ENCODE peak calls at places on chromosomes 11 and 22, in four cellular contexts. A, L, B and G are unnamed samples.

GRCh38 chr11:123429336-123429735 is 733 bp upstream of the GRAMD1B start:
- DNase-seq in B (no peak), L (peak), A (no peak), G (no peak)

GRCh38 chr11:102733232-102733875 is 8.6 kb upstream of the MMP8 start:
- DNase-seq in L (peak), B (peak), A (no peak), G (peak)

GRCh38 chr11:86511086-86511551 is 136.4 kb downstream of the CCDC81 start:
- DNase-seq in L (no peak), A (no peak), B (peak), G (no peak)

GRCh38 chr11:115920087-115920461 is 415.9 kb upstream of the CADM1 start:
- DNase-seq in B (peak), A (no peak), L (no peak), G (no peak)

GRCh38 chr11:128470081-128470480 is 117.3 kb downstream of the ETS1 start:
- DNase-seq in B (no peak), A (no peak), L (no peak), G (no peak)

GRCh38 chr11:123510579-123510905 is 80.5 kb downstream of the GRAMD1B start:
- DNase-seq in A (no peak), B (no peak), L (no peak), G (no peak)

GRCh38 chr11:72719144-72719543 is 33.1 kb downstream of the ARAP1 start:
- DNase-seq in L (peak), B (peak), A (no peak), G (no peak)

GRCh38 chr11:27161071-27161470 is 120.5 kb downstream of the BBOX1 start:
- DNase-seq in A (no peak), B (peak), L (no peak), G (no peak)

GRCh38 chr11:45852712-45853101 is 5.4 kb downstream of the CRY2 start:
- DNase-seq in A (no peak), B (no peak), L (no peak), G (no peak)

GRCh38 chr11:108873938-108874337 is 209.1 kb downstream of the DDX10 start:
- DNase-seq in L (no peak), B (no peak), A (no peak), G (no peak)

GRCh38 chr11:133153031-133153430 is 379.3 kb downstream of the OPCML start:
- DNase-seq in L (no peak), B (no peak), A (no peak), G (no peak)

GRCh38 chr22:48906177-48906835 is 921.4 kb downstream of the BRD1 start:
- DNase-seq in B (no peak), L (no peak), A (no peak), G (no peak)

GRCh38 chr22:22728382-22728781 is 84.0 kb downstream of the GGTLC2 start:
- DNase-seq in A (no peak), L (no peak), B (no peak), G (no peak)

GRCh38 chr22:23520875-23521441 is 59.1 kb downstream of the IGLL1 start:
- DNase-seq in B (peak), L (no peak), A (no peak), G (no peak)

GRCh38 chr11:10413268-10413667 is 41.8 kb upstream of the AMPD3 start:
- DNase-seq in L (no peak), A (no peak), B (peak), G (no peak)

GRCh38 chr11:114416441-114416928 is 16.0 kb downstream of the RBM7 start:
- DNase-seq in B (peak), A (no peak), L (no peak), G (no peak)

GRCh38 chr11:86678823-86679222 is 6.4 kb upstream of the ME3 start:
- DNase-seq in B (no peak), L (no peak), A (no peak), G (no peak)

GRCh38 chr11:65412271-65413076 is 10.1 kb upstream of the NEAT1 start:
- DNase-seq in L (no peak), A (no peak), B (no peak), G (peak)

GRCh38 chr11:66002648-66003225 is 434 bp downstream of the BANF1 start:
- DNase-seq in B (peak), A (no peak), L (peak), G (peak)

GRCh38 chr11:72812604-72812967 is 1.6 kb upstream of the ATG16L2 start:
- DNase-seq in A (no peak), B (peak), L (peak), G (no peak)

GRCh38 chr11:121479355-121479754 is 26.6 kb upstream of the SORL1-AS1 start:
- DNase-seq in A (no peak), B (no peak), L (no peak), G (no peak)
- H3K27ac ChIP-seq in A (no peak), B (no peak), L (no peak), G (no peak)

GRCh38 chr11:106403751-106404150 is 326.3 kb downstream of the AASDHPPT start:
- DNase-seq in L (no peak), A (no peak), B (no peak), G (no peak)
- H3K27ac ChIP-seq in L (no peak), A (no peak), B (no peak), G (no peak)

GRCh38 chr22:39013923-39014722 is at the start of gene APOBEC3C:
- DNase-seq in B (peak), A (peak), L (peak), G (no peak)

GRCh38 chr22:39016592-39016991 is 2.5 kb downstream of the APOBEC3C start:
- DNase-seq in A (no peak), B (no peak), L (no peak), G (no peak)

GRCh38 chr22:39017596-39018365 is 3.1 kb upstream of the APOBEC3D start:
- DNase-seq in L (no peak), A (no peak), B (no peak), G (no peak)

GRCh38 chr22:39010946-39011625 is 3.0 kb upstream of the APOBEC3C start:
- DNase-seq in B (no peak), L (no peak), A (no peak), G (no peak)

DNA sequence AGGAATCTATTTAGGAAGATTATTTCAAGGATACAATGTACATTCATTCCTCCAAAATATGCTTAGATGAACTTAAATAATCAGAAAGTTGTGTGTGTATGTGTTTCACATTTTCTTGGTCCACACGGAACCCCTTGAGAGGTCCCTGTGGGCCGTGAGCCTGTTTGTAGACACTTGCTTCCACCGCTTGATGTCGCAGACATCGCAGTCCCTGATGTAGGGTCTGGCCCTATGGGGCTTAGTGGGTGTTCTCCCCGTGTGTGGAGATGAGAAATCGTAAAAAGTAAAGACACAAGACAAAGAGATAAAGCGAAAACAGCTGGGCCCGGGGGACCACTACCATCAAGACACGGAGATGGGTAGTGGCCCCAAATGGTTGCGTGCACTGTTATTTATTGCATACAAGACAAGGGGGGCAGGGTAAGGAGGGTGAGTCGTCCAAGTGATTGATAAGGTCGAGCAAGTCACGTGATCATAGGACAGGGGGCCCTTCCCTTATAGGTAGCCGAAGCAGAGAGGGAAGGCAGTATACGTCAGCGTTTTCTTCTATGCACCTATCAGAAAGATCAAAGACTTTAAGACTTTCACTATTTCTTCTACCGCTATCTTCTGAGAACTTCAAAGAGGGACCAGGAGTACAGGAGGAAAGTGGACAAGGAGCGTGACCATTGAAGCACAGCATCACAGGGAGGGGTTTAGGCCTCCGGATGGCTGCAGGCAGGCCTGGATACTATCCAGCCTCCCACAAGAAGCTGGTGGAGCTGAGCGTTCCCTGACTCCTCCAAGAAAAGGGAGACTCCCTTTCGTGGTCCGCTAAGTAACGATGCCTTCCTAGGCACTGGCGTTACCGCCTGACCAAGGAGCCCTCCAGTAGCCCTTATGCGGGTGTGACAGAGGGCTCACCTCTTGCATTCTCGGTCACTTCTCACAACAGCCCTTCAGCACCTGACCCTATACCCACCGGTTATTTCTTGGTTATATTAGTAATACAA is 1.2 kb upstream of the APOBEC3C start:
- DNase-seq in L (no peak), B (no peak), A (no peak), G (no peak)
- H3K27ac ChIP-seq in L (no peak), B (no peak), A (no peak), G (no peak)

DNA sequence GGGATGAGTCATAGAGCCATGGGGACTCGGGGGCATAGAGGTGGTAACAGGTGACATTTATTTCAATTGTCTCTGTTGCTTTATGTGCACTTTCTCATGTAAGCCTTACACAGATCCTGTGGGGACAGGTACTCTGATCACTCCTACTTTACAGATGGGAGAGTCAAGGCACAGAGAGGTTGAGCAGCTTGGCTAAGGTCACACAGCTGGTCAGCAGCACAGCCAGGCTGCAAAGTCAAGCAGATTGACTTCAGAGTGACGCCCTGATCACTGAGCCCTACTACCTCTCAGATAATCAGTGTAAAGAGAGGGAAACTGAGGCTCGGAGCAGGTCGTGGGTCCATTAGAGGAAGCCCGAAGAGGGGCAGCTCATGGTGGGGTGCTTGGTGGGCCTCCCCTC is 3.5 kb downstream of the TMPRSS6 start:
- DNase-seq in L (no peak), A (no peak), B (no peak), G (no peak)
- H3K27ac ChIP-seq in L (no peak), A (no peak), B (no peak), G (no peak)

DNA sequence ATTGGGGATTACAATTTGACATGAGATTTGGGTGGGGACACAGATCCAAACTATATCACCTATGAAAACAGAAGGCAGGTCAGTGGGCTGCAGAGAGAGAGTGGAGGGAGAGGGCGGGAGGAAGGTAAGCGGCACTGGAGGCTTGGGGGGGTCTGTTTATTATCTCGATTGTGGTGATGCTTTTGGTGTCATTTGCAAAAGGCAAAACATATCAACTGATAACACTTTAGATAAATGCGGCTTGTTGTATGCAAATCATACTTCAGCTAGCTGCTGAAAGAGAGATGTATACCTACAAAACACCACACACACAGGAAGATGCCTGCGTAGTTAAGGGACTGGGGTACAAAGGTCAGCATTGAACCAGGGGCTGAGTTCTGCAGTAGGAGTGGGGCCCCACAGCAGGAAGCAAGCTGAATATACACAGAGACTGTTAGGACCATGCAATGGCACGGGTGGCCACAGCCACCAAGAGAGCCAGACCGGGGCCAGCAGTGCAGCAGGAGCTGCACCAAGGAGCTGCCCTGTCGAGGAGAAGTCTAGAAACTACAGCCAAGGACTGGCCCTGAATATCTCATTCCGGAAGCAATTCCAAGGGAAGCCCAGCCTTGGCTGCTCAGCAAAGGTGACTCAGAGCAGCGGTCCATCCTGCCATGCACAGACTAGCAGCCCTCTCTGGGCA is 23.8 kb upstream of the TOLLIP start:
- DNase-seq in L (no peak), B (no peak), A (no peak), G (no peak)
- H3K27ac ChIP-seq in L (no peak), B (no peak), A (no peak), G (no peak)

DNA sequence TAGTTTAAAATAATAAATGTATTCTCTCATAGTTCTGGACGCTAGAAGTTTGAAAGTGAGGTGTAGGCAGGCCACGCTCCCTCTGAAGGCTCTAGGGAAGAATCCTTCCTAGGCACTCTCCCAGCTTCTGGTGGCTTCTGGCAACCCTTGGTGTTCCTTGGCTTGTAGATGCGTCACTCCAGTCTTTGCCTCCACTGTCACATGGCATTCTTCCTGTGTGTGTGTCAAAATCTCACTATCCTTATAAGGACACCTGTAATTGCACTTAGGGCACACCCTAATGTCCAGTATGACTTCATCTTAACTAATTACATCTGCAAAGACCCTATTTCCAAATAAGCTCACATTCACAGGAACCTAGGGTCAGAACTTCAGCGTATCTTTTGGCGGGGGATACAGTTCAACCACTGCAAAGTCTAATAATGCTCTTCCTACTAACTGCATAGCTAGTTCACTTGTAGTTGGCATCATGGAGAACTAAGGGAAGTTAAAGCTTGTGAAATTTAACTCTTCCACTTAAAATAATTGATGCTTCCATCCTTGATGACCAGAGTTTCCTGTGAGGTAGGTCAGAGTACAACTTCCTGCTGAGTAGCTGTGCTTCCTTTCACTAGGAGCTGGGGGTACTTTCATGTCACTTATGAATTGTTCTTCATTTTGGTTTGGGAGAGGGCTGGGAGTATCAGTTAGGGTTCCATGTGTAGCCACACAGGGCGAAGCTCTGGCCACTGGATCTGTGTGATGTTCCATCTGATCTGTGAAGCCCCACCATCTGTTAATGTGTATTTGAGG is 10.4 kb downstream of the YWHAH start:
- DNase-seq in L (no peak), A (no peak), B (peak), G (no peak)
- H3K27ac ChIP-seq in L (no peak), A (peak), B (no peak), G (no peak)

DNA sequence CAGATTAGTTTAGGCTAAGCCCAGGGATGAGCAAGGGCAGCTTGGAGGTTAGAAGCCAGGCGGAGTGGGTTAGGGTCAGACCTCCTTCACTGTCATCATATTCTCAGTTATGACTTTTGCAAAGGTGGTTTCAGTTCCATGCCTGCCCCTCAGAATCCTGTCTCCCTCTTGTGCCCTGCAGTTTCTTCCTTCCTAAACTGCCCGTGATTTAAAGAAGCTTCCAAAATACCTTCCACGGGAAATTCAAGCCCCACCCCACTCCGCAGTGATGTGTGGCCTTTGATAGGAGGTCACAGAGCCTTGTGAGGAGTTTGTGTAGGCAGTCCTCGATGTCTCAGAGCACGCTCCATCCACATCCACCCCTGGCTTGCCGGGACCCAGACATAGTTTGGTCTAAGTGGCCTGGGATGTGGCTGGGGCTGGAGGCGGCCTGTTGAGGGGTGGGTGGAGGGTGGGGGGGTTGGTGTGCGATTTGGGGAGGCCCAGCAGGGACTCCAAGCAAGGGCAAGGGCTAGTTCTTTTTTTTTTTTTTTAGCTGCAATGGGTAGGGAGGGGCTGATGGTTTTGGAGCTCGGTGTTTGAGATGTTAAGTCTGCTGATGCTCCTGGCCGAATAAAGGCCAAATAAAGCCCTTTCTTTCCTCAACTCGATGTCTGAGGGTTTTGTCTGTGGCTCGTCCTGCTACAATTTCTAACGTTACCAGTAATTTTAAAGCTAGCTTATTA is 1.6 kb upstream of the IFITM1 start:
- DNase-seq in B (no peak), L (no peak), A (no peak), G (peak)
- H3K27ac ChIP-seq in B (peak), L (peak), A (no peak), G (no peak)

GRCh38 chr11:44778200-44779100 is 51.7 kb downstream of the TSPAN18 start:
- DNase-seq in A (no peak), L (peak), B (no peak), G (no peak)

GRCh38 chr11:44777537-44778199 is 50.9 kb downstream of the TSPAN18 start:
- DNase-seq in B (no peak), L (peak), A (no peak), G (no peak)

GRCh38 chr11:44775366-44776356 is 48.9 kb downstream of the TSPAN18 start:
- DNase-seq in L (peak), A (no peak), B (peak), G (no peak)

GRCh38 chr11:44774736-44775135 is 48.0 kb downstream of the TSPAN18 start:
- DNase-seq in L (peak), A (no peak), B (no peak), G (no peak)

DNA sequence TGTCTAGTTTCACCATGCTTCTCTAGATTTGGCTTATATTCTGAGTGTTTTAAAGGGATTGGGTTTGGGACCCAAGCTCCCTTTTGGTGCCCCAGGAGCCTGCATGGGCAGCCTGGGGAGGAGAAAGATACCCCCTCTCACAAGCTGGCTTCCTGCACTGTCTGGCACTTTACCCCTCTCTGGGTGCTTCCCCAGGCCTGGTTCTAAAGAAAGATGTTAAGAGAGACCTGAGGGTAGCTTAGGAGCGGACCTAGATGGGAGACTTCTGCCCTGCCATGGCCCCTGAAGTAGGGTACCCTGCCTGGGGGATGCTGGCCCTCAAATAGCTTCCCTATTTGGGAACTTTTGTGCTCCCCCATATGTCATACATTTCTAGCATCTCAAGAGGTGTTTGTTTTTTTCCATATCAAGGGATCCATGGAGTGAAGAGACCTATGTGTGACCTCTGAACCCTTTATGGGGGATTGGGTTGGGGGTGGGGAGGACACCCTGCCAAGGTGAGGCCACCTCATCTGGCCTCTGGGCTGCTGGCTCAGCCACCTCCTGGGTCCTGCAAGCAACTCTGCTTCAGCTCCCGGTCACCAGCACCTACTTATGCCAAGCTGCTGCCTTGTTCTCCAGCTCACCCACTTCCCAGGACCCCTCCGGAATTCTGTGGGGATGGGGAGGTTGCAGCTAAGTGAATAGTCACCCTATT is 50.2 kb downstream of the TSPAN18 start:
- DNase-seq in L (peak), B (no peak), A (no peak), G (no peak)
- H3K27ac ChIP-seq in L (no peak), B (no peak), A (no peak), G (no peak)